ENCODE peak calls at places on chromosome 16, in seven cellular contexts. Z is lung, C is endothelial cell of umbilical vein, I is esophagus squamous epithelium, O is H9, Q is H1, E is psoas muscle. V is an unnamed sample.

GRCh38 chr16:73204359-73205152 is 156.6 kb upstream of the ZFHX3 start:
- DNase-seq in O (no peak), E (no peak), Z (no peak), I (no peak), C (no peak), Q (no peak), V (no peak)

GRCh38 chr16:3054965-3055733 is 8.8 kb downstream of the MMP25 start:
- DNase-seq in Q (no peak), C (no peak), O (no peak), Z (no peak), E (peak), I (no peak), V (no peak)

GRCh38 chr16:16037521-16037920 is 88.1 kb downstream of the ABCC1 start:
- DNase-seq in I (no peak), C (no peak), O (no peak), Z (no peak), Q (no peak), E (no peak), V (no peak)

GRCh38 chr16:56125922-56126321 is 65.4 kb upstream of the GNAO1 start:
- DNase-seq in Z (no peak), C (no peak), E (no peak), Q (no peak), O (no peak), I (no peak), V (no peak)

GRCh38 chr16:11449716-11450115 is 104.5 kb downstream of the RMI2 start:
- DNase-seq in O (no peak), Z (no peak), I (no peak), C (no peak), Q (no peak), E (no peak), V (no peak)

GRCh38 chr16:85615014-85615851 is 2.1 kb downstream of the GSE1 start:
- DNase-seq in Q (peak), I (no peak), Z (peak), C (no peak), O (peak), E (no peak), V (peak)

GRCh38 chr16:80105160-80105559 is 435.6 kb upstream of the DYNLRB2 start:
- DNase-seq in Q (no peak), Z (no peak), I (no peak), E (no peak), O (no peak), C (no peak), V (no peak)

GRCh38 chr16:70805787-70806186 is 4.8 kb upstream of the VAC14 start:
- DNase-seq in Q (no peak), Z (no peak), O (no peak), I (no peak), E (no peak), C (peak), V (no peak)

GRCh38 chr16:57310801-57311200 is 26.3 kb upstream of the PLLP start:
- DNase-seq in Z (no peak), C (no peak), O (no peak), Q (no peak), I (no peak), E (no peak), V (no peak)

GRCh38 chr16:53369921-53370320 is 64.3 kb upstream of the RBL2 start:
- DNase-seq in O (no peak), Z (no peak), I (no peak), E (no peak), C (no peak), Q (no peak), V (no peak)
- H3K27ac ChIP-seq in O (no peak), Z (no peak), I (no peak), E (no peak), C (no peak), Q (no peak), V (no peak)

GRCh38 chr16:81568749-81569087 is 124.1 kb downstream of the CMIP start:
- DNase-seq in Z (no peak), O (no peak), I (no peak), C (no peak), E (no peak), Q (no peak), V (no peak)
- H3K27ac ChIP-seq in Z (no peak), O (no peak), I (peak), C (no peak), E (no peak), Q (no peak), V (no peak)

GRCh38 chr16:68360971-68361370 is 50.2 kb downstream of the PRMT7 start:
- DNase-seq in Z (no peak), O (no peak), E (no peak), C (no peak), Q (no peak), I (no peak), V (no peak)
- H3K27ac ChIP-seq in Z (no peak), O (no peak), E (no peak), C (no peak), Q (no peak), I (no peak), V (no peak)

DNA sequence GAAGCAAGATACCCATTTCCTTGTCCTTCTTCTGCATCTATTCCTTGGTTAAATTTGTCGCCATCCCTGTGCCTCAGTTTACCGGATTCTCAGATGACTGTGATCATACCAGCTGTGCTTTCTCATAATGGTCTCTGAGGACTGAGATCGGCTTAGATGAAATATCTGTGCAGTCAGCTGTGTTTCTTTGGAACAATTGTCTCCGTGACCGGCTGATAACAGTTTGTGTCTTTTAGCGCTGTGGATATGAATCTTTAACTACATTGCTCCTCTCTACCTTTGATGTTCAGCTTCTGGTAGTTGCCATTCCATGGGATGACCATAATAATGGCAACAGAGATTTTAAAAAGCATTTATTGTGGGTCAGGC is 473 bp downstream of the FTO start:
- DNase-seq in O (no peak), I (no peak), E (no peak), Z (no peak), C (no peak), Q (no peak), V (no peak)
- H3K27ac ChIP-seq in O (no peak), I (peak), E (peak), Z (no peak), C (peak), Q (no peak), V (no peak)

DNA sequence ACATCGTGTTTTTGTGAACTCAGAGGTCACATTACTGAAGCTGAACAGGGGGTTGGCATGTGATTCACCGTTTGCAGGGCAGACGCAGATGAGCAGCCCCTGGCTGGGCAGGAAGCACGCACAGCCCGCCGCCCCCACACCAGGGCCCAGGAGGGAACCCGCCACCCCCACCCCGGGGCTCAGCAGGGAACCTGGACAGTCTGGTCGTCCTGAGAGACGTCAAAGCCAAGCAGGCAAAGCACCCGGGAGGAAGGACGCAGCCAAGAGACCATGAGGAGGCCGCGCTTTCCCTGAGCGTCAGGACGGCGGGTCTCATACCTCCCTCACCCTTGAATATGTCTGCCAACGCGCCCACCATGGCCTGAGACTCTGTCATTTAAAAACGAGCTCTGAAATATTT is 60.6 kb downstream of the LMF1 start:
- DNase-seq in E (no peak), O (no peak), Z (no peak), Q (no peak), I (no peak), C (no peak), V (no peak)
- H3K27ac ChIP-seq in E (no peak), O (no peak), Z (no peak), Q (no peak), I (no peak), C (no peak), V (no peak)

DNA sequence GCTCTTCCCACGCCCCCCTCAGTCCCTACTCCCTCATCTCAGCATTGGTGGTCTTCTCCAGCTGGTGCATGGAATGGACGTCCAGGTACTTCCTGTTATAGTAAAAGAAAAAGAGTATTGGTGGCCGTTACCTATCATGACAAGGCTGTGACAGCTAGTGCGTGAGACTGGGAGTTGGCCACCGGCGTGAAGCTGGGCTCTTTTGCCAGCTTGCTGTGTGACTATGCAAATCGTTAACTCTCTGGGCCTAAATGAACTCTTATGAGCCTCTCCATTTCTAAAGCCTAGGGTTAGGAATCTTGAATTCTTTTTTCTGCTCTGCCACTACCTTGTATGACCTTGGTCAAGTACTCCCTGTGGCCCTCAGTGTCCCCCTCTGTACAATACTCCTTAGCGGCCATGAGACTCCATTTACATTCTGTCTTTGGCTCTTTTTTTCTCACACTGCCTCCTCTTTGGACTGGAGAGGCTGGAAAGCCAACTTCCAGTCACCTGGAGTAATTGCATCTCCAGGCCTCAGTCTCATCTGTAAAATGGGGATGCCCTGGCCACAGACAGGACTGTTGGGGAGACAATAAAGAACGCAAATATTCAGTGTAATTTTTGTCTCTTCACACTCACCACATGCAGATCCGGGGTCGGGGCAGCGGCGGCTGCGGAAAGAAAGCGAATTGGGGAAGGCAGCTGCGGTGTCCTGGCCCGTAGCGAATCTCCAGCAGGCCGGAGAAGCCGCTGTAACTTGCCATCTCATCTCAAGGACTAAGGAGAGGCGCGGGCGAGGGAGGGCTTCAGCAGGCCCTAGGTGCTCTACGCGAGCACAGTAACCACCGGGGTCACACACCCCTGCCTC is 1.1 kb downstream of the CFAP119 start:
- DNase-seq in E (peak), C (no peak), O (no peak), I (no peak), Z (no peak), Q (no peak), V (no peak)
- H3K27ac ChIP-seq in E (no peak), C (peak), O (no peak), I (peak), Z (no peak), Q (no peak), V (no peak)